ENCODE peak calls at places on chromosomes 16 and 17, in six cellular contexts. Y is mammary epithelial cell, U is glutamatergic neuron, W is GM12864, I is GM10248, M is lower leg skin. V is an unnamed sample.

GRCh38 chr17:44360826-44361225 is 2.8 kb downstream of the FAM171A2 start:
- DNase-seq in W (no peak), I (no peak), Y (no peak), U (no peak), M (no peak), V (no peak)

GRCh38 chr17:16491131-16491702 is 776 bp downstream of the LRRC75A start:
- DNase-seq in U (peak), I (no peak), M (no peak), Y (no peak), W (no peak), V (peak)

GRCh38 chr16:28494141-28494851 is at the start of gene APOBR:
- DNase-seq in Y (no peak), W (peak), M (no peak), U (no peak), I (peak), V (no peak)

GRCh38 chr17:74008196-74008595 is 195.3 kb upstream of the RPL38 start:
- DNase-seq in Y (no peak), M (no peak), W (no peak), I (no peak), U (no peak), V (no peak)

GRCh38 chr17:77233635-77234334 is 93.0 kb downstream of the SEC14L1 start:
- DNase-seq in I (peak), Y (peak), M (no peak), U (no peak), W (peak), V (no peak)

GRCh38 chr16:85151603-85152413 is 39.5 kb upstream of the CIBAR2 start:
- DNase-seq in M (peak), Y (peak), I (peak), U (peak), W (no peak), V (no peak)

GRCh38 chr16:11316331-11317015 is 28.8 kb upstream of the RMI2 start:
- DNase-seq in I (no peak), M (no peak), W (no peak), Y (no peak), U (peak), V (no peak)

GRCh38 chr16:86252596-86252995 is 257.7 kb upstream of the FOXF1 start:
- DNase-seq in Y (peak), U (peak), M (peak), W (no peak), I (no peak), V (no peak)

GRCh38 chr16:51924744-51925143 is 622.2 kb downstream of the TOX3 start:
- DNase-seq in I (no peak), M (no peak), Y (no peak), U (no peak), W (no peak), V (no peak)

GRCh38 chr17:38584350-38584925 is 21.3 kb downstream of the SRCIN1 start:
- DNase-seq in I (peak), U (peak), Y (peak), M (peak), W (no peak), V (no peak)

GRCh38 chr16:19980866-19981265 is 92.8 kb downstream of the GPR139 start:
- DNase-seq in M (no peak), Y (peak), W (no peak), U (peak), I (no peak), V (no peak)

GRCh38 chr17:7191571-7192270 is 12.6 kb upstream of the ASGR1 start:
- DNase-seq in W (no peak), U (peak), I (peak), Y (no peak), M (no peak), V (peak)

GRCh38 chr17:65334391-65334790 is 197.2 kb downstream of the RGS9 start:
- DNase-seq in W (no peak), I (no peak), U (no peak), Y (peak), M (no peak), V (no peak)

GRCh38 chr16:19213885-19214284 is 45.8 kb downstream of the SYT17 start:
- DNase-seq in U (no peak), M (no peak), Y (no peak), I (no peak), W (no peak), V (no peak)

GRCh38 chr17:46785696-46786095 is 32.8 kb downstream of the WNT3 start:
- DNase-seq in W (no peak), I (no peak), M (no peak), Y (no peak), U (no peak), V (no peak)

DNA sequence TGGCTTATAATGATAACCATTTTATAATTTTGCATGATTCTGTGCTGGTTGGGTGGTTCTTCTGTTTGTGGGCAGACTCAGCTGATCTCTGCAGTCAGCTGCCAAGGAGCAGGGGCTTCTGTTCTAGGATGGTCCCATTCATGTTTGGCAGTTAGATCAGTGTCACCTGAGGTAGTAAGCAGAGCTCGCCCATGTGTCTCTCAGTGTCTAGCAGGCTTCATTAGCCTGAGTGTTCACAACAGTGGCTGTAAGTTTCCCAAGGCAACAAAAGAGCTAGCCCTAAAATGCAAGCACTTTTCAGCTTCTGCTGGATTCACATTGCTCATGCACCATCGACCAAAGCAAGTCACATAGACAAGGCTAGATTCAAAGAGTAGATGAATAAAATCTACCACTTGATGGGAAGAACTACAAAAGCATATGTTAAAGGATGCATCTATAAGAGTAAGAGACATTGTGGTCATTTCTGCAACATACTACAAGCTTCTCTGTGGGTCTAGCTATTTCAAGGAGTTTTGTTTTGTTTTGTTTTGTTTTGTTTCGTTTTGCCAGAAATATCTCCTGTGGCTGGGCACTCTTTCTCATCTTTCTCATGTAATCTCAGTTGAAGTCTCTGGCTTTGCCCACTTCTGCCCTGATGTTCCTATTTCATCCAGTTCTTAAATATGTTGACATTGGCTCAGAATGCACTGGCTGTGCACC is 180.8 kb downstream of the HS3ST4 start:
- DNase-seq in I (no peak), W (no peak), Y (no peak), M (no peak), U (no peak), V (no peak)
- TF ChIP-seq CTCF in I (no peak), W (no peak), Y (no peak), M (no peak), U (no peak), V (no peak)

GRCh38 chr17:31413871-31414589 is 22.6 kb downstream of the RAB11FIP4 start:
- DNase-seq in W (no peak), U (peak), Y (peak), M (no peak), I (no peak), V (no peak)

GRCh38 chr17:31416503-31416923 is 25.0 kb downstream of the RAB11FIP4 start:
- DNase-seq in I (no peak), U (peak), M (no peak), Y (no peak), W (no peak), V (no peak)

GRCh38 chr17:31414590-31414918 is 23.1 kb downstream of the RAB11FIP4 start:
- DNase-seq in M (no peak), I (no peak), Y (no peak), U (no peak), W (no peak), V (no peak)

GRCh38 chr17:31415640-31416502 is 24.4 kb downstream of the RAB11FIP4 start:
- DNase-seq in U (no peak), M (no peak), I (no peak), Y (no peak), W (no peak), V (no peak)

GRCh38 chr17:31415004-31415454 is 23.6 kb downstream of the RAB11FIP4 start:
- DNase-seq in W (no peak), Y (no peak), U (no peak), M (no peak), I (no peak), V (no peak)
- TF ChIP-seq CTCF in W (no peak), Y (no peak), U (no peak), M (no peak), I (no peak), V (no peak)

GRCh38 chr16:5605404-5605803 is 507.8 kb upstream of the EEF2KMT start:
- DNase-seq in I (no peak), M (no peak), U (no peak), W (no peak), Y (no peak), V (no peak)

GRCh38 chr16:5607169-5607568 is 509.6 kb upstream of the EEF2KMT start:
- DNase-seq in U (no peak), I (no peak), Y (no peak), W (no peak), M (no peak), V (no peak)

GRCh38 chr16:5603836-5604235 is 506.2 kb upstream of the EEF2KMT start:
- DNase-seq in I (no peak), M (no peak), U (no peak), W (no peak), Y (no peak), V (no peak)

GRCh38 chr16:5604770-5605169 is 507.2 kb upstream of the EEF2KMT start:
- DNase-seq in Y (no peak), I (no peak), M (no peak), U (no peak), W (no peak), V (no peak)
- TF ChIP-seq CTCF in Y (no peak), I (no peak), M (no peak), U (peak), W (no peak), V (no peak)

GRCh38 chr17:39981207-39982068 is 831 bp downstream of the PSMD3 start:
- DNase-seq in M (no peak), U (no peak), I (no peak), Y (no peak), W (no peak), V (no peak)
- TF ChIP-seq CTCF in M (no peak), U (no peak), I (no peak), Y (no peak), W (peak), V (no peak)

GRCh38 chr17:78559749-78560368 is 17.3 kb downstream of the DNAH17 start:
- DNase-seq in I (no peak), W (no peak), U (no peak), M (no peak), Y (no peak), V (no peak)
- TF ChIP-seq CTCF in I (no peak), W (no peak), U (no peak), M (no peak), Y (no peak), V (no peak)